ENCODE peak calls at places on chromosomes 11 and 22, in four cellular contexts. D, U, Z and Y are unnamed samples.

GRCh38 chr11:70644343-70645060 is 246.2 kb downstream of the CTTN start:
- DNase-seq in U (no peak), D (no peak), Z (no peak), Y (no peak)

GRCh38 chr11:117547188-117547831 is 219.7 kb downstream of the CEP164 start:
- DNase-seq in Z (no peak), U (no peak), D (no peak), Y (no peak)

GRCh38 chr22:40312050-40312449 is 34.2 kb upstream of the ADSL start:
- DNase-seq in Z (no peak), D (no peak), U (no peak), Y (no peak)

GRCh38 chr11:1927151-1928037 is 7.9 kb downstream of the TNNT3 start:
- DNase-seq in Z (no peak), U (no peak), D (no peak), Y (no peak)

GRCh38 chr22:29346659-29347058 is 31.2 kb upstream of the RASL10A start:
- DNase-seq in U (no peak), D (no peak), Z (no peak), Y (no peak)

GRCh38 chr11:92717240-92717639 is 252.2 kb upstream of the MTNR1B start:
- DNase-seq in Z (no peak), U (no peak), D (no peak), Y (no peak)

GRCh38 chr11:6633422-6634408 is 14.5 kb upstream of the TPP1 start:
- DNase-seq in U (no peak), Z (no peak), D (no peak), Y (no peak)

GRCh38 chr22:35914665-35915476 is 113.8 kb downstream of the RBFOX2 start:
- DNase-seq in Z (peak; percentile 46), D (peak; percentile 50), U (peak; percentile 91), Y (no peak)

GRCh38 chr11:21414928-21415327 is 745.5 kb downstream of the NELL1 start:
- DNase-seq in Z (no peak), U (no peak), D (no peak), Y (no peak)

GRCh38 chr22:48945621-48946458 is 881.8 kb downstream of the BRD1 start:
- DNase-seq in U (peak; percentile 36), Z (no peak), D (no peak), Y (no peak)

GRCh38 chr22:25774575-25775026 is 32.6 kb downstream of the MYO18B start:
- DNase-seq in D (no peak), U (no peak), Z (peak; percentile 23), Y (no peak)

DNA sequence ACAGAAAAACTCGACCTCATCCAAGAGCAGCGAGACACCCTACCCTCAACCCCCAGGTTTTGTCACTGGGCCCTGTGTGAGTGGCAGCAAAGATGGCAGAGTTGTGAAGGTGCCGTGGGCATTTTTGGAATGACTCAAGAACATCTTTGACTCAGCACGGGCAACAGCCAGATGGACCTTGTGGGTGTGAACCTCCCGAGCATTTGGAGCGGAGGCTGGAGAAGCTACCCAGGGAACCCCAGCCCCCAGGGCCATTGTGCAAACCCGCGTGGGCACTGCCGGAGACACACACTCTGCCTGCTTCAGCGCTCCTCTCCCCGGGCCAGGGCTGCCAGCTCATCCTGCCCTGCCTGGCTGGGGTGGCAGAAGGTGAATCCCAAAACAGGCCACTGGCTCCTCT is 66.1 kb downstream of the PANX1 start:
- DNase-seq in Z (no peak), U (no peak), D (no peak), Y (no peak)
- TF ChIP-seq SUZ12 in Z (no peak), U (no peak), D (no peak), Y (no peak)

GRCh38 chr22:31019276-31019930 is 50.3 kb downstream of the TUG1 start:
- DNase-seq in Z (no peak), D (no peak), U (no peak), Y (no peak)
- TF ChIP-seq ZNF274 in Z (no peak), D (no peak), U (no peak), Y (no peak)

DNA sequence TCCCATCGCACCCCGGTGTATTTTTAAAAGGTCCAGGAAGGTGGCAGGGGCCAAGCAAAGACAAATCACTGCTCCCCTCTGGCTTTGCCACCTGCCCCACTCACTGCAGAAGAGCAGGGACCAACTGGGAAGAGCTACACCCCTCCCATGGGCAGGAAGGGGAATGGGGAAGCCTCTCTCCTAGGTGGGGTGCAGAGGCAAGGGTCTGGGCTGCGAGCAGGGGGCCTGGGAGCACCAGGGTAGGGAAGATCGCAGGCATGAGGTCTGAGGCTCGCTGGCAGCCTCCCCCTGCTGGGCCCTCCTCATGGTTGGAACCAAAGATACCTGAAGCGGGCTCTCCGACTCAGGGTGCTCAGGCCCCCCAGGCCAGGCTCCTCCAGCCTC is 36.8 kb downstream of the PISD start:
- DNase-seq in D (no peak), U (no peak), Z (no peak), Y (no peak)
- TF ChIP-seq SUZ12 in D (no peak), U (no peak), Z (no peak), Y (no peak)

DNA sequence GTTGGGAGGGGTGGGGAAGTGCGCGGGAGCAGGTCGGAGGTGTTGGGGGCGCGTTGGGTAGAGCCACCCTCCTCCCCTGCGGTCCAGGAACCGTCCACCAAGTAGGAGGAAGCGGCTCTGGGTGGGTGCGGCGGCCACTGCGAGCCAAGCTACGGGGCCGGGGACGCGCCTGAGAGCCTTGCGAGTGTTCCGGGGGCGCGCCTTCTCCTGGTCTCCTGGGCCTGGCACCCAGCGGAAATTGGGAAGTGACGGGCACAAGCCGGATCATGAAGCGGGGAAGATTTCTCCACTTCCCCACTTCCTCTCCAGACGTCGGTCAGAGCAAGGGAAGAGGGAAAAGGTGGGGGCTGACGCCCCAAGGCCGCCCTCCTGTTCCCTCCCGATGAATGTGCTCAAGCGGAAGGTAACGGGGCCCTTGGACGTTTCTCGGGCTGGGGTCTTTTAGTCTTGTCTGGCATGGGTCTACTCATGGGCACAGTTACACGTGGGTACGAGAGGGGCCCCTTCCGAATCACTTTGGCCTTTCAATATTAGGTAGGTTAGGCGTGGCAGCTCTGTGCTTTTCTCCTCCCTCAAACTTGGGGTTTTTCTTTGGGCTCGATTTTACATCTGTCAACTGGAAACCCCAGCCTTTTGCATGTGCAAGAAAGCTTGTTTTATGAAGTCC is 851 bp downstream of the RBM14 start:
- DNase-seq in D (no peak), Z (no peak), U (no peak), Y (no peak)
- TF ChIP-seq ZNF274 in D (no peak), Z (no peak), U (no peak), Y (no peak)

DNA sequence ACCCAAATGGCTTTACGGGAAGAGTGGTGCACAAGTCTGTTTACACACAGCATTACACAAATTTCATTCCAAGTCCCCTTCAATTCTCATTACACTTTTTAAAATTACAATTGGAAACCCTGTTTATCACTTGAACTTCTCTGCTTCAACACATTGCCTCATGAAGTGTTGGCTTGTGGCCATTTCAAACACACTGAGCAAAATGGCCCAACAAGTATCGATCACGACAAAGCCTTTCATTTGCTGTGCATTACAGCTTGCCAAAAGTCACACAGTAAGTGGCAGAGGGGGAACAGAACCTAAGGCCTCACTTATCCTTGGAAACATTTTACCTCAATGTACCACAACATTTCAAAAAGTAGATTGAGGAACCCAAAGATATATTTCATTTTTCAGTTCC is 18.0 kb upstream of the TPH1 start:
- DNase-seq in U (no peak), D (no peak), Z (no peak), Y (no peak)
- TF ChIP-seq SUZ12 in U (no peak), D (no peak), Z (no peak), Y (no peak)

DNA sequence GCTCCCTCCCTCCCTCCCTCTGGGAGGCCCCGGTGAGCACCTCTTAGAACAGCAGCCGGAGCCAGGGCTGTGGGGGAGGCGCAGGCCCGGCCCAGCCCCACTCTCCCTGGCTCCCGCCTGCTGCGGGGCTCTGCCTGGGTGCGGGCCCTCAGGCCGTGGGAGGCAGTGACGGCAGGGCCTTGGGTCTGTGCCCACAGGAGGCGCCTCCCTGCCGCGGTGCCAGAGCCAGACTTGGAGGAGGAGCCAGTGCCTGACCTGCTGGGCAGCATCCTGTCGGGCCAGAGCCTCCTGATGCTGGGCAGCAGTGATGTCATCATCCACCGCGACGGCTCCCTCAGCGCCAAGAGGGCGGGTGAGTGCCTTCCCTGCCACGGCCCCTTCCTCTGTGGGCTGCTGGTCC is 9.5 kb downstream of the IRF7 start:
- DNase-seq in U (no peak), D (no peak), Z (no peak), Y (no peak)
- TF ChIP-seq ZNF274 in U (no peak), D (no peak), Z (no peak), Y (no peak)